ENCODE peak calls at places on chromosomes 5 and 9, in four cellular contexts. H is A549, Q is lung, E is HFF-Myc. Y is an unnamed sample.

GRCh38 chr9:13220837-13221236 is 58.7 kb downstream of the MPDZ start:
- DNase-seq in E (no peak), Q (no peak), H (no peak), Y (no peak)

GRCh38 chr5:135337064-135337463 is 62.0 kb downstream of the MACROH2A1 start:
- DNase-seq in Q (no peak), E (no peak), H (no peak), Y (no peak)

GRCh38 chr5:19886123-19886921 is 101.7 kb downstream of the CDH18 start:
- DNase-seq in H (no peak), Q (no peak), E (peak; percentile 9), Y (no peak)

GRCh38 chr9:133518706-133519105 is 6.1 kb downstream of the MYMK start:
- DNase-seq in E (no peak), H (no peak), Q (no peak), Y (no peak)

GRCh38 chr9:35909687-35910612 is 660 bp downstream of the SPAAR start:
- DNase-seq in E (no peak), H (no peak), Q (peak; percentile 28), Y (no peak)

GRCh38 chr9:125549465-125550215 is 157.4 kb downstream of the MAPKAP1 start:
- DNase-seq in H (no peak), E (no peak), Q (peak; percentile 48), Y (no peak)

GRCh38 chr9:127450170-127450830 is 906 bp downstream of the RPL12 start:
- DNase-seq in Q (no peak), H (no peak), E (no peak), Y (no peak)

GRCh38 chr9:113632776-113633590 is 169.5 kb downstream of the RGS3 start:
- DNase-seq in H (no peak), E (no peak), Q (no peak), Y (no peak)

GRCh38 chr5:57824047-57824446 is 341.4 kb upstream of the ACTBL2 start:
- DNase-seq in E (no peak), H (no peak), Q (no peak), Y (no peak)

GRCh38 chr5:4295663-4296339 is 700.2 kb downstream of the IRX1 start:
- DNase-seq in Q (no peak), H (no peak), E (no peak), Y (no peak)

GRCh38 chr9:136193891-136194279 is 11.0 kb downstream of the LHX3 start:
- DNase-seq in Q (no peak), H (no peak), E (no peak), Y (no peak)

GRCh38 chr5:131019601-131020315 is 145.3 kb downstream of the HINT1 start:
- DNase-seq in E (no peak), H (no peak), Q (no peak), Y (no peak)

GRCh38 chr5:174399411-174399810 is 325.0 kb upstream of the MSX2 start:
- DNase-seq in Q (no peak), H (no peak), E (no peak), Y (no peak)

GRCh38 chr9:134384811-134385479 is 58.7 kb downstream of the RXRA start:
- DNase-seq in E (no peak), Q (no peak), H (no peak), Y (no peak)

GRCh38 chr5:147748590-147748989 is 33.9 kb downstream of the JAKMIP2 start:
- DNase-seq in H (no peak), E (no peak), Q (no peak), Y (no peak)

GRCh38 chr5:149452665-149453617 is 73.8 kb upstream of the IL17B start:
- DNase-seq in H (no peak), E (no peak), Q (no peak), Y (no peak)

GRCh38 chr9:12809720-12810119 is 34.9 kb downstream of the LURAP1L start:
- DNase-seq in Q (no peak), E (no peak), H (no peak), Y (no peak)

GRCh38 chr5:78328585-78329173 is 31.7 kb upstream of the SCAMP1 start:
- DNase-seq in Q (no peak), H (no peak), E (no peak), Y (no peak)

GRCh38 chr9:12813533-12813932 is 38.7 kb downstream of the LURAP1L start:
- DNase-seq in E (no peak), H (no peak), Q (no peak), Y (no peak)

GRCh38 chr5:168649306-168649705 is 70.1 kb upstream of the PANK3 start:
- DNase-seq in H (no peak), Q (no peak), E (no peak), Y (no peak)

GRCh38 chr5:143674469-143674786 is 137.5 kb upstream of the HMHB1 start:
- DNase-seq in H (peak; percentile 33), Q (no peak), E (no peak), Y (no peak)

GRCh38 chr5:143673676-143674468 is 138.1 kb upstream of the HMHB1 start:
- DNase-seq in Q (no peak), H (no peak), E (no peak), Y (no peak)

GRCh38 chr5:143677403-143677802 is 134.6 kb upstream of the HMHB1 start:
- DNase-seq in H (no peak), Q (no peak), E (no peak), Y (no peak)

GRCh38 chr5:143678148-143678906 is 133.6 kb upstream of the HMHB1 start:
- DNase-seq in E (no peak), H (no peak), Q (no peak), Y (no peak)

DNA sequence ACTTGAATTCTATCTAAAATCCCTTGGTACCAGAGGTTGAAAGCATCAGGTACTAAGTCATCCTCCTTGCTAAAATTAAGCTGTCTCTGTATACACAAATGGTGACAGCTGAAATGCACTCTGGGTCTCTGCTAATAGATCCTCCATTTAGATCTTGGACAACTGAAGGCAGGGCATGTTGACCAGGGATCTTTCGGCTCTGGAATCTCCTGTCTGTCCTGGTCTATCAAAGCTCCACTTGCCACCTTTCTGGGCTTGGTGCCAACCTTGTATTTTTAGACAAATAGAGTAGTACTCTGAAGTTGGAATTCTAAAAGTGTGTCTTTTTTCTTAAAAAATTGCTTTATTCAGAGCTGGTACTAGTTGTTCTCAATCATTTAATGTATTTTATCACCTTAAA is 135.2 kb upstream of the HMHB1 start:
- DNase-seq in E (no peak), Q (no peak), H (no peak), Y (no peak)
- TF ChIP-seq CTCF in E (no peak), Q (no peak), H (no peak), Y (no peak)

DNA sequence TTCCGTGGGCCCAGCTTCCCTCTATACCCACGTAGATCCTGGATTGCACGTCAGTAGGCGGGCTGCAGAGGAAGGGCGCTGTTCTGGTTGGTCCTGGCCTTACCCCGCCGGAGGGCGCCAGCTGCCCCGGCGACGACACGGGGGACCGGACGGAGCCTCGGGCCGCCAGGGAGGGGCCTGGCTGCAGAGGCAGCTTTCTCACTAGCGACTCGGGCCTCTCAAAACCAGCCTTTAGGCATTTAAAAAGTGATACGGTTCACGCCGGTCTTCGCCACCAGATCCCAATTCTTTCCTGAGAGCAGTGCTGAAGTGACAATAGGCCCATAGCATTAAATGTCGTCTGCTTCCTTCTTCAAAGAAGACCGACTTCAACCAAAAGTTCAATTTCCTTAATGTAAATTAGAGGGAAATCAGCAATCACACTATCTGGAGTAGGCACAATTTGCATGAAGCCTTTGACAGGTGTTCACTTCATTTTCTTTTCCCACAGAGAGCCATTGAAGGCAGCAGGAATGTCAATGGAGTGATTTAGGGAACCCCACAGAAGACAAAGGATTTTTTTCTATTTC is 17.6 kb upstream of the UBE2D2 start:
- DNase-seq in E (no peak), H (no peak), Q (peak; percentile 50), Y (peak; percentile 66)
- TF ChIP-seq CTCF in E (no peak), H (no peak), Q (peak; percentile 44), Y (no peak)

DNA sequence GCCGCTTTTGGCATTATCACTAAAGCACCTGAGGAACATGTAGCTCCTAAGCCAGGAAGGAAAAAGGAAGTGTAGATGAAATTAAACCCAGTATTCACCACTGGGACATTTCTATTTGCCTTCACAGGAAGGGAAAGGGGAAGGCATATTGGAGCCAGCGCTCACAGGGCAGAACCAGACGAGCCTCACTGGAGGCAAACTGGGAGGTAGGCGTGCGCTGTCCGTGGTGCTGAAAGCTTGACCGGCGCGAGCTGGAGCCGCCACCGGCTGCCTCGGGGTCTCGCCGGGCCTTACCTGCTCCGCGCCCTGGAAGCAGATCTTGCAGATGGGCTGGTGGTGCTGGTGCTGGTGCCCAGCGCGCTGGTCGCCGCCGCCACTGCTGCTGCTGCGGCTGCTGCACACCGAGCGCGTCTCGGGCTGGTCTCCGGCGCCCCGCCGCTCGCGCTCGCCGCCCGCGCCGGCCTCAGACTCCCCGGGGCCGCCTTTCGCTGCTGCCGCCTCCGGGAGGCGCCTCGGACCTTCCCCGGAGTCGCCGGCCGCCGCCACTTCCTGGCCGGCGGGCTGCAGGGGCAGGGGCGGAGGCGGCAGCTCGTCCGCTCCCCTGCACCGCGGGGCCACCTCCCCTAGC is 732 bp downstream of the MARCHF11 start:
- DNase-seq in Q (peak; percentile 48), H (no peak), E (peak; percentile 21), Y (no peak)
- TF ChIP-seq CTCF in Q (no peak), H (no peak), E (no peak), Y (no peak)

GRCh38 chr5:119341452-119342349 is 14.1 kb upstream of the TNFAIP8 start:
- DNase-seq in E (no peak), H (no peak), Q (no peak), Y (no peak)

GRCh38 chr5:119339344-119339743 is 16.5 kb upstream of the TNFAIP8 start:
- DNase-seq in H (no peak), E (no peak), Q (no peak), Y (no peak)

GRCh38 chr5:119339965-119340364 is 15.9 kb upstream of the TNFAIP8 start:
- DNase-seq in Q (no peak), H (no peak), E (no peak), Y (no peak)

GRCh38 chr5:119342414-119342813 is 13.4 kb upstream of the TNFAIP8 start:
- DNase-seq in Q (no peak), H (no peak), E (no peak), Y (no peak)

GRCh38 chr5:119340597-119341218 is 15.1 kb upstream of the TNFAIP8 start:
- DNase-seq in Q (no peak), E (no peak), H (no peak), Y (no peak)
- TF ChIP-seq CTCF in Q (no peak), E (no peak), H (no peak), Y (no peak)